ENCODE peak calls at places on chromosomes 2 and 18, in five cellular contexts. N is AG04450, L is sigmoid colon, U is fibroblast of the aortic adventitia, Z is spleen. R is an unnamed sample.

GRCh38 chr2:109635426-109636289 is 21.5 kb downstream of the SOWAHC start:
- DNase-seq in U (no peak), L (no peak), N (no peak), Z (no peak), R (no peak)

GRCh38 chr2:136005462-136006205 is 20.2 kb upstream of the DARS1 start:
- DNase-seq in L (no peak), N (no peak), Z (no peak), U (no peak), R (no peak)

GRCh38 chr18:1050012-1050657 is 145.5 kb downstream of the ADCYAP1 start:
- DNase-seq in Z (no peak), L (no peak), U (peak), N (no peak), R (no peak)

GRCh38 chr18:67705748-67706147 is 189.2 kb upstream of the DSEL start:
- DNase-seq in L (no peak), U (no peak), N (no peak), Z (no peak), R (no peak)

GRCh38 chr2:152549428-152549827 is 167.8 kb downstream of the PRPF40A start:
- DNase-seq in U (no peak), N (no peak), L (no peak), Z (no peak), R (no peak)

GRCh38 chr2:9423922-9424272 is 443 bp downstream of the CPSF3 start:
- DNase-seq in N (no peak), Z (no peak), U (no peak), L (no peak), R (no peak)

GRCh38 chr18:68177807-68178702 is 536.9 kb downstream of the TMX3 start:
- DNase-seq in L (no peak), N (peak), U (peak), Z (no peak), R (peak)

GRCh38 chr2:215609089-215610032 is 173.5 kb upstream of the FN1 start:
- DNase-seq in Z (no peak), U (peak), N (no peak), L (no peak), R (no peak)

GRCh38 chr2:60294901-60295590 is 258.4 kb downstream of the BCL11A start:
- DNase-seq in L (no peak), N (no peak), Z (no peak), U (no peak), R (no peak)

GRCh38 chr2:101815739-101816391 is 118.4 kb downstream of the MAP4K4 start:
- DNase-seq in Z (no peak), U (peak), N (no peak), L (no peak), R (no peak)

GRCh38 chr2:233654501-233654900 is 17.2 kb upstream of the UGT1A9 start:
- DNase-seq in L (no peak), N (no peak), U (no peak), Z (no peak), R (no peak)

GRCh38 chr2:240277073-240277806 is 136.8 kb upstream of the OTOS start:
- DNase-seq in U (peak), Z (no peak), N (peak), L (no peak), R (no peak)

GRCh38 chr2:66772618-66773017 is 337.7 kb downstream of the MEIS1 start:
- DNase-seq in Z (no peak), U (no peak), L (no peak), N (no peak), R (no peak)

GRCh38 chr2:222130855-222131254 is 167.9 kb downstream of the PAX3 start:
- DNase-seq in U (no peak), N (no peak), L (no peak), Z (no peak), R (no peak)

GRCh38 chr18:36828157-36828629 is 609 bp downstream of the TPGS2 start:
- DNase-seq in L (peak), Z (no peak), N (no peak), U (peak), R (peak)

GRCh38 chr2:31996571-31997150 is 14.1 kb downstream of the MEMO1 start:
- DNase-seq in N (no peak), Z (no peak), U (no peak), L (no peak), R (no peak)

GRCh38 chr2:45759310-45759851 is 107.9 kb downstream of the PRKCE start:
- DNase-seq in U (peak), L (no peak), Z (no peak), N (no peak), R (no peak)

GRCh38 chr2:242054406-242054805 is 184.9 kb downstream of the RTP5 start:
- DNase-seq in Z (no peak), U (no peak), N (no peak), L (peak), R (no peak)

GRCh38 chr2:166106431-166107015 is 21.3 kb downstream of the SCN1A start:
- DNase-seq in N (no peak), Z (no peak), U (peak), L (no peak), R (no peak)

GRCh38 chr2:33377048-33377447 is 99.4 kb upstream of the RASGRP3 start:
- DNase-seq in L (no peak), N (no peak), Z (no peak), U (peak), R (no peak)

GRCh38 chr2:15560404-15560987 is 638 bp downstream of the NBAS start:
- DNase-seq in U (peak), Z (no peak), L (no peak), N (no peak), R (no peak)

DNA sequence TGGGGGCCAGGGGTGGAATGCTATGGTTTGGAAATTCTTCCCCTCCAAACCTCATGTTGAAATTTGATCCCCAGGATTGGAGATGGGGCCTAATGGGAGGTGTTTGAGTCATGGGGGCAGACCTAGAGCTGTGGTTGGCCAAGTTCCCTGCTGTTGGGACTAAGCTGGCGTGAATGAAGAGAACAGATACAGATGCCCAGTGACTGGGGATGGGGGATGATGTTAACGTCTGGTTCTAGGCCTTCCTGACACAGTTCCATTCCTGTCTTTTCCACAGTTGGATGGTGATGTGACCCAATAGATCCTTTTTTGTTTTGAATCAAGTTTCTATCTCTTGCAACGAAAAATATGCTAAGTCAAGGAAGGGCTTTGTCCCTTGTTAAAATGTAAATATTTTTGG is 23.7 kb downstream of the KLHL23 start:
- DNase-seq in Z (no peak), U (no peak), L (no peak), N (no peak), R (no peak)
- H3K4me3 ChIP-seq in Z (no peak), U (no peak), L (no peak), N (no peak), R (no peak)

GRCh38 chr2:85561280-85562212 is at the start of gene GGCX:
- DNase-seq in N (peak), U (peak), L (peak), Z (peak), R (peak)
- TF ChIP-seq CTCF in N (no peak), U (no peak), L (no peak), Z (peak), R (peak)

GRCh38 chr2:4553219-4553618 is 849.8 kb downstream of the DCDC2C start:
- DNase-seq in U (no peak), Z (peak), L (no peak), N (no peak), R (no peak)
- H3K4me3 ChIP-seq in U (no peak), Z (no peak), L (no peak), N (no peak), R (no peak)

GRCh38 chr18:55998071-55998522 is 410.1 kb upstream of the TCF4 start:
- DNase-seq in Z (no peak), U (peak), L (no peak), N (no peak), R (peak)
- TF ChIP-seq CTCF in Z (no peak), U (no peak), L (no peak), N (no peak), R (no peak)

DNA sequence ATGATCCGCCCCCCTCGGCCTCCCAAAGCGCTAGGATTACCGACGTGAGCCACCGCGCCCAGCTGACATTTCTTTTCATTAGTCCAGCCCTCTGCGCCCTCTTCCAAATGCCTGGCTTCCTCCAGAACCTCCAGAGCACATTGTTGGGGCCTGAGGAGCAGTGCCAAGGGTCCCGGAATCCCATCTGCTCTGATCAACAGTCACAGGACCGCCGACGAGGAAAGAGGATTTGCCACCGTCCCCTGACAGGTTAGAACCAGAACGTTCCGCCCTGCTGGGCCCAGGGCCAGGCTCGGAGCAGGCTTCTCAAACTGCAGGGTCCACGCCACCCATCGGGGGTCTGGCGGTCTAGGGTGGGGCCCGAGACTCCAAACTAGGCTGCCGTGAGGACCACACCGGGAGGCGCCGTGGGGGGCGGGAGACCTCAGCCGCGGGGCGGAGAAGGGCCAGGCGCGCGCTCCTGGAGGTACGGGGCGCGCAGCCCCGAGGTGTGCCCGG is 36.9 kb upstream of the ITM2C start:
- DNase-seq in L (no peak), N (no peak), U (no peak), Z (peak), R (no peak)
- H3K4me3 ChIP-seq in L (no peak), N (no peak), U (no peak), Z (peak), R (peak)

R was measured in astrocyte of the cerebellum.